ENCODE peak calls at places on chromosomes 2 and 18, in four cellular contexts. G is amniotic stem cell, Z is stomach, B is neural crest cell. V is an unnamed sample.

GRCh38 chr2:157229572-157229971 is 27.9 kb upstream of the GALNT5 start:
- DNase-seq in B (no peak), G (no peak), Z (no peak), V (no peak)

GRCh38 chr2:231185050-231185725 is 13.2 kb upstream of the ARMC9 start:
- DNase-seq in Z (peak; percentile 21), B (no peak), G (no peak), V (no peak)

GRCh38 chr18:55251186-55251995 is 292.1 kb upstream of the CCDC68 start:
- DNase-seq in B (no peak), Z (no peak), G (no peak), V (no peak)

GRCh38 chr2:238240761-238241711 is 1.2 kb upstream of the HES6 start:
- DNase-seq in G (no peak), Z (peak; percentile 87), B (peak; percentile 72), V (peak; percentile 50)

GRCh38 chr2:179272406-179273192 is 8.0 kb upstream of the SESTD1 start:
- DNase-seq in B (no peak), Z (no peak), G (no peak), V (no peak)

GRCh38 chr2:170587937-170588336 is 127.2 kb upstream of the SP5 start:
- DNase-seq in B (no peak), Z (no peak), G (no peak), V (no peak)

GRCh38 chr2:102677219-102678215 is 58.2 kb downstream of the SLC9A2 start:
- DNase-seq in B (no peak), Z (no peak), G (no peak), V (no peak)

GRCh38 chr2:192196451-192197194 is 1.9 kb upstream of the TMEFF2 start:
- DNase-seq in B (no peak), G (no peak), Z (no peak), V (no peak)

GRCh38 chr18:6543330-6543908 is 128.7 kb upstream of the L3MBTL4 start:
- DNase-seq in Z (no peak), B (no peak), G (peak; percentile 1), V (peak; percentile 38)

GRCh38 chr18:77250926-77251729 is 1.5 kb downstream of the GALR1 start:
- DNase-seq in B (no peak), Z (no peak), G (no peak), V (no peak)